ENCODE peak calls at places on chromosomes 12 and 14, in nine cellular contexts. U is IMR-90; T is fibroblast of lung; D is stomach; W is endodermal cell; J is CD8-positive, alpha-beta T cell; P is K562; I is Panc1; R is left ventricle myocardium inferior. Y is an unnamed sample.
A peak's percentile ranks its signal among the peaks of the same experiment; 100 is the strongest.

GRCh38 chr12:81598205-81598604 is 160.9 kb downstream of the PPFIA2 start:
- DNase-seq in U (no peak), T (peak; percentile 5), D (no peak), W (no peak), J (no peak), P (no peak), I (no peak), R (no peak), Y (no peak)

GRCh38 chr12:132438139-132438700 is 51.7 kb upstream of the FBRSL1 start:
- DNase-seq in U (no peak), T (no peak), D (no peak), W (no peak), J (no peak), P (no peak), I (no peak), R (no peak), Y (no peak)

GRCh38 chr12:113933201-113933786 is 32.8 kb downstream of the RBM19 start:
- DNase-seq in U (peak; percentile 79), T (peak; percentile 77), D (no peak), W (peak; percentile 75), J (no peak), P (peak; percentile 83), I (no peak), R (no peak), Y (no peak)

GRCh38 chr12:113896194-113896593 is 69.9 kb downstream of the RBM19 start:
- DNase-seq in U (no peak), T (no peak), D (no peak), W (peak; percentile 93), J (no peak), P (no peak), I (no peak), R (no peak), Y (no peak)

GRCh38 chr12:100539209-100539608 is 34.3 kb upstream of the GAS2L3 start:
- DNase-seq in U (peak; percentile 37), T (peak; percentile 41), D (no peak), W (peak; percentile 90), J (no peak), P (peak; percentile 10), I (no peak), R (no peak), Y (no peak)

GRCh38 chr12:27081668-27082091 is 698 bp downstream of the C12orf71 start:
- DNase-seq in U (peak; percentile 15), T (no peak), D (no peak), W (peak; percentile 85), J (no peak), P (peak; percentile 20), I (no peak), R (no peak), Y (no peak)

GRCh38 chr12:104207416-104207941 is 8.1 kb upstream of the TXNRD1 start:
- DNase-seq in U (peak; percentile 27), T (no peak), D (no peak), W (no peak), J (no peak), P (no peak), I (no peak), R (no peak), Y (no peak)

GRCh38 chr14:69997849-69998248 is 118.6 kb downstream of the SMOC1 start:
- DNase-seq in U (peak; percentile 96), T (peak; percentile 75), D (peak; percentile 65), W (no peak), J (no peak), P (no peak), I (no peak), R (no peak), Y (no peak)

GRCh38 chr12:50932787-50933280 is 19.5 kb upstream of the HIGD1C start:
- DNase-seq in U (no peak), T (no peak), D (no peak), W (no peak), J (no peak), P (no peak), I (no peak), R (no peak), Y (no peak)

GRCh38 chr14:90383731-90384542 is 12.9 kb upstream of the CALM1 start:
- DNase-seq in U (peak; percentile 46), T (peak; percentile 53), D (peak; percentile 71), W (peak; percentile 85), J (peak; percentile 32), P (peak; percentile 46), I (no peak), R (peak; percentile 65), Y (peak; percentile 82)

GRCh38 chr12:49050507-49051372 is 9.9 kb downstream of the KMT2D start:
- DNase-seq in U (no peak), T (no peak), D (no peak), W (no peak), J (no peak), P (no peak), I (no peak), R (no peak), Y (no peak)

DNA sequence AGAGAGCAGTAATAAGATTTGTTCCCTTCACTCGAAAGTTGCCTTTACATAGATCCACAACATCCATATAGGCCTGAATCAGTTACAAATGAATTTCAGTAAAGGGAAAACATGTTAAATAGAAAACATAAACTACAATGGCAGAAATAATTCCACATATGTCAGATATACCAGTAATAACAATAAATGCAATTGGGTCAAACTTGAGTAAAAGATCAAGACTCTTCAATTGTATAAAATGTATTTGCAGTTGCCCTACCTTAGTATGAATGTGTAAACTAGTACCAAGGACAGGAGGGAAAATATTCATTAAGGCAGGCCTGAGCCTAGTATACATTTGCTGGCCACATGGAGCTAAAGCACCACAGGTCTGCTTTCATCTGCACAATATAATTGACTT is 17.6 kb downstream of the NOS1 start:
- DNase-seq in U (no peak), T (no peak), D (no peak), W (no peak), J (no peak), P (no peak), I (no peak), R (no peak), Y (no peak)
- H3K27ac ChIP-seq in U (no peak overlapping the region), T (no peak overlapping the region), D (no peak overlapping the region), W (no peak overlapping the region), J (no peak overlapping the region), P (no peak overlapping the region), I (no peak overlapping the region), R (no peak overlapping the region), Y (no peak overlapping the region)

GRCh38 chr12:11731455-11731854 is 82.0 kb downstream of the ETV6 start:
- DNase-seq in U (peak; percentile 73), T (peak; percentile 85), D (no peak), W (no peak), J (no peak), P (no peak), I (no peak), R (no peak), Y (no peak)
- H3K4me1 ChIP-seq in U (peaks cover 11% of the 10 kb centered on the region), T (no peaks in the 10 kb centered on the region), D (peaks cover 61% of the 10 kb centered on the region), W (peaks cover 5% of the 10 kb centered on the region), J (peaks cover 41% of the 10 kb centered on the region), P (no peaks in the 10 kb centered on the region), I (no peaks in the 10 kb centered on the region), R (peaks cover 31% of the 10 kb centered on the region), Y (peaks cover 25% of the 10 kb centered on the region)

GRCh38 chr12:6825398-6826124 is 2.6 kb upstream of the P3H3 start:
- DNase-seq in U (peak; percentile 84), T (peak; percentile 74), D (peak; percentile 87), W (peak; percentile 98), J (peak; percentile 59), P (peak; percentile 84), I (no peak), R (peak; percentile 87), Y (peak; percentile 89)

GRCh38 chr12:6826125-6826733 is 2.0 kb upstream of the P3H3 start:
- DNase-seq in U (no peak), T (no peak), D (no peak), W (peak; percentile 52), J (no peak), P (no peak), I (no peak), R (no peak), Y (no peak)

GRCh38 chr12:6824085-6824800 is 2.6 kb downstream of the GPR162 start:
- DNase-seq in U (no peak), T (no peak), D (no peak), W (no peak), J (no peak), P (no peak), I (no peak), R (no peak), Y (no peak)

GRCh38 chr12:6823161-6824084 is 1.8 kb downstream of the GPR162 start:
- DNase-seq in U (no peak), T (no peak), D (no peak), W (peak; percentile 59), J (no peak), P (no peak), I (no peak), R (no peak), Y (no peak)

DNA sequence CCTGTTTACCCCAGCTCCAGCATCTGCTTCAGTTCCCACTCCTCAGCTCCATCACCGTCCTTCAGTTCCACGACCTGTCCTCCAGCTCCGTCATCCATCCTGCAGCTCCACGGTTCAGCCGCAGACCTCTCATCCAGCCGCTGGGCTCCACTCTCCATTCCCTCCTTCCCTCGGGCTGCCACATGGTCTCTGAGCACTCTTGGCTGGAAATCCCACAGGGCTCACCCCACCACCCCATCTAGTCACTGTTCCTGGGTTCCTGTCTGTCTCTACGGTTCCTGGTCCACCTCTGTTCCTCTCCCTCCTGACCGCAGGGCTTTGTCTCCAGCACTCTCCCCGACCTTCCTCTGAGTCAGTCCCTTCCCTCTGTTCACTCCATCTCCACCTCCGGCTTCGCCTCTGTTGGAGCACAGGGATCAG is 3.2 kb upstream of the P3H3 start:
- DNase-seq in U (peak; percentile 52), T (peak; percentile 71), D (no peak), W (no peak), J (no peak), P (no peak), I (no peak), R (no peak), Y (no peak)
- H3K4me3 ChIP-seq in U (no peak overlapping the region), T (no peak overlapping the region), D (no peak overlapping the region), W (no peak overlapping the region), J (no peak overlapping the region), P (no peak overlapping the region), I (no peak overlapping the region), R (peak overlapping the region; percentile 26), Y (no peak overlapping the region)

GRCh38 chr14:101409006-101409543 is 152.2 kb upstream of the DIO3 start:
- DNase-seq in U (no peak), T (no peak), D (no peak), W (no peak), J (no peak), P (no peak), I (no peak), R (no peak), Y (no peak)
- H3K27ac ChIP-seq in U (peak overlapping the region; percentile 86), T (peak overlapping the region; percentile 52), D (no peak overlapping the region), W (no peak overlapping the region), J (no peak overlapping the region), P (no peak overlapping the region), I (no peak overlapping the region), R (no peak overlapping the region), Y (no peak overlapping the region)